ENCODE peak calls at places on chromosomes 11 and 22, in eight cellular contexts. A is PC-3; M is GM06990; E is H1; W is HFFc6; J is IMR-90; L is SK-N-SH; V is activated CD8-positive, alpha-beta T cell treated with anti-CD3 and anti-CD28 coated beads for 36 hours. S is an unnamed sample.
A peak's percentile ranks its signal among the peaks of the same experiment; 100 is the strongest.

GRCh38 chr11:72140661-72141060 is 5.1 kb downstream of the FOLR3 start:
- DNase-seq in A (no peak), M (no peak), E (no peak), W (no peak), J (no peak), L (no peak), V (no peak), S (no peak)

GRCh38 chr11:19116315-19116970 is 525 bp upstream of the ZDHHC13 start:
- DNase-seq in A (no peak), M (peak; percentile 37), E (no peak), W (no peak), J (no peak), L (no peak), V (peak; percentile 32), S (no peak)

GRCh38 chr11:259374-259773 is 18.8 kb upstream of the NLRP6 start:
- DNase-seq in A (no peak), M (no peak), E (no peak), W (no peak), J (no peak), L (no peak), V (no peak), S (no peak)

GRCh38 chr11:38402063-38402462 is 1804.0 kb upstream of the RAG2 start:
- DNase-seq in A (no peak), M (no peak), E (no peak), W (no peak), J (no peak), L (no peak), V (no peak), S (no peak)

GRCh38 chr11:68927280-68928107 is 23.8 kb downstream of the IGHMBP2 start:
- DNase-seq in A (no peak), M (no peak), E (no peak), W (no peak), J (peak; percentile 36), L (no peak), V (no peak), S (no peak)

GRCh38 chr11:17744151-17744940 is 9.8 kb downstream of the KCNC1 start:
- DNase-seq in A (peak; percentile 44), M (no peak), E (no peak), W (peak; percentile 3), J (peak; percentile 34), L (no peak), V (no peak), S (no peak)

GRCh38 chr11:35158371-35159081 is 19.6 kb downstream of the CD44 start:
- DNase-seq in A (no peak), M (no peak), E (no peak), W (no peak), J (no peak), L (no peak), V (no peak), S (no peak)

GRCh38 chr11:130168105-130168504 is 8.5 kb downstream of the ST14 start:
- DNase-seq in A (peak; percentile 93), M (no peak), E (no peak), W (peak; percentile 46), J (peak; percentile 88), L (no peak), V (no peak), S (no peak)

GRCh38 chr11:126124284-126124683 is 61.6 kb upstream of the CDON start:
- DNase-seq in A (no peak), M (no peak), E (no peak), W (no peak), J (peak; percentile 15), L (no peak), V (no peak), S (no peak)

GRCh38 chr11:73645972-73646631 is at the start of gene PLEKHB1:
- DNase-seq in A (no peak), M (no peak), E (no peak), W (no peak), J (no peak), L (no peak), V (no peak), S (no peak)

GRCh38 chr11:60743058-60743457 is 13.6 kb upstream of the MS4A15 start:
- DNase-seq in A (no peak), M (no peak), E (no peak), W (no peak), J (no peak), L (no peak), V (no peak), S (no peak)

GRCh38 chr11:45073575-45074225 is 72.7 kb upstream of the PRDM11 start:
- DNase-seq in A (no peak), M (no peak), E (no peak), W (no peak), J (no peak), L (no peak), V (peak; percentile 37), S (no peak)

GRCh38 chr11:126914941-126915340 is 85.6 kb downstream of the KIRREL3 start:
- DNase-seq in A (no peak), M (no peak), E (no peak), W (peak; percentile 16), J (peak; percentile 90), L (no peak), V (no peak), S (no peak)

GRCh38 chr11:126129681-126130671 is 67.3 kb upstream of the CDON start:
- DNase-seq in A (no peak), M (no peak), E (no peak), W (no peak), J (peak; percentile 35), L (no peak), V (no peak), S (no peak)

GRCh38 chr22:39439170-39439569 is 17.6 kb upstream of the MGAT3 start:
- DNase-seq in A (peak; percentile 58), M (no peak), E (no peak), W (peak; percentile 29), J (peak; percentile 76), L (no peak), V (no peak), S (no peak)

GRCh38 chr22:38981005-38981658 is 1.0 kb upstream of the APOBEC3B start:
- DNase-seq in A (peak; percentile 45), M (peak; percentile 33), E (no peak), W (peak; percentile 15), J (peak; percentile 31), L (no peak), V (peak; percentile 34), S (peak; percentile 70)

GRCh38 chr11:63813563-63814382 is 517 bp downstream of the SPINDOC start:
- DNase-seq in A (peak; percentile 49), M (peak; percentile 64), E (no peak), W (no peak), J (peak; percentile 50), L (peak; percentile 88), V (peak; percentile 58), S (peak; percentile 44)

GRCh38 chr11:61541568-61541967 is 33.0 kb downstream of the LRRC10B start:
- DNase-seq in A (peak; percentile 78), M (no peak), E (no peak), W (peak; percentile 23), J (peak; percentile 52), L (peak; percentile 63), V (no peak), S (no peak)

GRCh38 chr22:45242778-45243191 is 2.1 kb upstream of the KIAA0930 start:
- DNase-seq in A (peak; percentile 84), M (no peak), E (no peak), W (no peak), J (no peak), L (no peak), V (no peak), S (peak; percentile 49)
- TF ChIP-seq CTCF in A (peak; percentile 19), M (peak; percentile 11), E (peak; percentile 6), W (peak; percentile 41), J (peak; percentile 14), L (peak; percentile 14), V (peak; percentile 14), S (no peak)

GRCh38 chr11:43577566-43578264 is 102.8 kb upstream of the HSD17B12 start:
- DNase-seq in A (no peak), M (no peak), E (no peak), W (no peak), J (no peak), L (no peak), V (no peak), S (no peak)

GRCh38 chr11:43575931-43576833 is 104.4 kb upstream of the HSD17B12 start:
- DNase-seq in A (no peak), M (no peak), E (no peak), W (no peak), J (no peak), L (no peak), V (no peak), S (no peak)

GRCh38 chr11:43578346-43579170 is 102.0 kb upstream of the HSD17B12 start:
- DNase-seq in A (peak; percentile 59), M (no peak), E (no peak), W (peak; percentile 65), J (peak; percentile 74), L (no peak), V (no peak), S (no peak)

GRCh38 chr11:43574949-43575915 is 105.3 kb upstream of the HSD17B12 start:
- DNase-seq in A (no peak), M (no peak), E (no peak), W (peak; percentile 55), J (peak; percentile 82), L (peak; percentile 83), V (peak; percentile 53), S (no peak)

DNA sequence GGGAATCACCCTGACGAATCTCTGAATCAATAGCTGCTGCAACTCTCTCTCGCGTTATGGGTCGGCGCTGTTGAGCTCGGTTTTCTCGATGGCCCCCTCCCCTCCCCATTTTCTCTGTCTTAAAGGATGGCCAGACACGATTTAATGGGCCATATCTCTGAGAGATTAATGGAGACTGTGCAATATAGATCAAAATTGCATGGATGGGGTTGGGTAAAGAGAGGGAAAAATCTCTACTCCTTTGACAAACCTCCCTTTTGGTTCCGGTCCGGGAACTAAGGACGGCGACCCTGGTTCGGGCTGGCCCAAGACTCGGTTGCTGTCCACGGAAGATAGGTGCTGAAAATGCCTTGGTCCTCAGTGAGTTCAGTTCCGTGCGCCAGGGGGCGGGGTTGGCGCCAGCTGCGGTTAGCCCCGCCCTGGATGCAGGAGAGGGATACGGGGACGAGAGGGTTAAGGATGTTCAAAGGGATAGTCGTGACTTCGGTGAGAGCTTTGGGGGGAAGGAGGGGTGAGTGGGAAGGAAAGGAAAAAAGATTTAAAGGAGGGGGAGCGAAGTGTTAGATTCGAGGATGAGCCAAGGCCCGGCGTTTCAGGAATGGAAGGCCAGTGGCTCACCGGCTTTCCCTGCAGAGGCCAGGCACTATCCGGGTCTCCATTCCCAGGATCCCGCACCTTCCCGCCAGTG is 103.6 kb upstream of the HSD17B12 start:
- DNase-seq in A (peak; percentile 48), M (no peak), E (no peak), W (peak; percentile 34), J (peak; percentile 49), L (peak; percentile 71), V (peak; percentile 56), S (peak; percentile 51)
- TF ChIP-seq CTCF in A (peak; percentile 29), M (peak; percentile 12), E (peak; percentile 52), W (peak; percentile 69), J (peak; percentile 35), L (peak; percentile 39), V (no peak), S (no peak)

DNA sequence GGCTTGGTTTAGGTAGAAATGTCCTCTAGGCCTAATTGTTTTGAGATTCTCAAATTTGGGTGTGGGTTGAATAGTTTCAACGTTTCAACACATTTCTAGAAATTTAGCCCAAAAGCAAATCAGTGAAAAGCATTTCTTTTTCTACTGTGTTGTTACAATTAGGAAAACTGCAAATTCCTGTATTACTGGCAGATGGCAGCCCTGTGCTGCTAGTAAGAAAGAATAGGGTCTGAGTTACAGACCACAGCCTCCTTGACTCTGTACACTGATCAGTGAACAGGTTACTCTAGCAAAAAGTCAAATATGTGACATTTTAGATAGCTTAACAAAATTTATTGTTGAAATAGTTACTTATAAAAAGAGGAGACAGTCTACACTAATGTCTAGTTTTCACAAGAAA is 703.0 kb downstream of the JRKL start:
- DNase-seq in A (no peak), M (no peak), E (no peak), W (no peak), J (no peak), L (no peak), V (no peak), S (no peak)
- TF ChIP-seq CTCF in A (no peak), M (no peak), E (no peak), W (no peak), J (no peak), L (peak; percentile 11), V (no peak), S (no peak)

GRCh38 chr22:45285431-45286058 is 796 bp downstream of the UPK3A start:
- DNase-seq in A (no peak), M (no peak), E (no peak), W (no peak), J (no peak), L (no peak), V (no peak), S (no peak)
- TF ChIP-seq CTCF in A (no peak), M (no peak), E (peak; percentile 52), W (no peak), J (no peak), L (no peak), V (no peak), S (no peak)